ENCODE peak calls at places on chromosomes 13 and 19, in six cellular contexts. V is heart right ventricle; N is CD4-positive, alpha-beta T cell; G is A549; D is PC-3; T is choroid plexus epithelial cell. S is an unnamed sample.
A peak's percentile ranks its signal among the peaks of the same experiment; 100 is the strongest.

GRCh38 chr19:1057185-1057857 is 9.6 kb upstream of the ARHGAP45 start:
- DNase-seq in V (no peak), N (peak; percentile 46), G (peak; percentile 58), D (peak; percentile 19), T (peak; percentile 70), S (no peak)

GRCh38 chr19:1098177-1099051 is 3.2 kb upstream of the POLR2E start:
- DNase-seq in V (peak; percentile 17), N (no peak), G (peak; percentile 82), D (peak; percentile 85), T (no peak), S (no peak)

GRCh38 chr19:40800339-40800996 is 1.5 kb downstream of the EGLN2 start:
- DNase-seq in V (no peak), N (no peak), G (no peak), D (no peak), T (no peak), S (no peak)

GRCh38 chr13:73754727-73755292 is 379.4 kb downstream of the KLF12 start:
- DNase-seq in V (no peak), N (no peak), G (peak; percentile 46), D (peak; percentile 85), T (peak; percentile 86), S (no peak)

GRCh38 chr13:97224544-97225324 is 2.6 kb downstream of the MBNL2 start:
- DNase-seq in V (no peak), N (no peak), G (no peak), D (peak; percentile 71), T (peak; percentile 73), S (no peak)

GRCh38 chr19:5036733-5037681 is 68.1 kb downstream of the KDM4B start:
- DNase-seq in V (peak; percentile 56), N (no peak), G (no peak), D (no peak), T (peak; percentile 72), S (no peak)

GRCh38 chr19:31436121-31436776 is 87.0 kb upstream of the TSHZ3 start:
- DNase-seq in V (no peak), N (no peak), G (no peak), D (no peak), T (peak; percentile 66), S (no peak)

GRCh38 chr13:42924290-42924803 is 67.7 kb downstream of the EPSTI1 start:
- DNase-seq in V (no peak), N (no peak), G (no peak), D (no peak), T (no peak), S (no peak)

GRCh38 chr13:97125810-97126738 is 96.1 kb upstream of the MBNL2 start:
- DNase-seq in V (no peak), N (no peak), G (no peak), D (peak; percentile 61), T (peak; percentile 64), S (no peak)

GRCh38 chr13:45592758-45593157 is 22.8 kb downstream of the ERICH6B start:
- DNase-seq in V (no peak), N (no peak), G (no peak), D (no peak), T (no peak), S (no peak)

GRCh38 chr13:23765531-23765930 is 123.7 kb downstream of the MIPEP start:
- DNase-seq in V (no peak), N (no peak), G (no peak), D (no peak), T (no peak), S (no peak)

GRCh38 chr13:73250061-73250460 is 191.3 kb downstream of the KLF5 start:
- DNase-seq in V (no peak), N (no peak), G (no peak), D (no peak), T (no peak), S (no peak)

GRCh38 chr13:46648166-46648607 is 95.2 kb downstream of the LRCH1 start:
- DNase-seq in V (no peak), N (no peak), G (peak; percentile 33), D (peak; percentile 13), T (peak; percentile 62), S (no peak)

GRCh38 chr19:33879818-33880575 is 83.3 kb downstream of the KCTD15 start:
- DNase-seq in V (peak; percentile 47), N (no peak), G (no peak), D (no peak), T (peak; percentile 35), S (no peak)

GRCh38 chr19:38392707-38393308 is 4.3 kb downstream of the SPRED3 start:
- DNase-seq in V (no peak), N (no peak), G (peak; percentile 79), D (peak; percentile 10), T (peak; percentile 41), S (no peak)

GRCh38 chr19:7529610-7530490 is 5.7 kb upstream of the PNPLA6 start:
- DNase-seq in V (no peak), N (no peak), G (no peak), D (no peak), T (no peak), S (no peak)

GRCh38 chr13:95553614-95554385 is 1.3 kb downstream of the CLDN10 start:
- DNase-seq in V (peak; percentile 13), N (no peak), G (no peak), D (peak; percentile 47), T (no peak), S (no peak)

GRCh38 chr13:33119022-33119735 is 103.0 kb downstream of the KL start:
- DNase-seq in V (no peak), N (no peak), G (no peak), D (no peak), T (peak; percentile 41), S (no peak)

GRCh38 chr19:6888967-6889366 is 1.6 kb downstream of the ADGRE1 start:
- DNase-seq in V (no peak), N (no peak), G (no peak), D (no peak), T (no peak), S (no peak)

GRCh38 chr19:15161028-15161984 is 39.5 kb downstream of the NOTCH3 start:
- DNase-seq in V (no peak), N (no peak), G (peak; percentile 64), D (peak; percentile 51), T (peak; percentile 47), S (no peak)

GRCh38 chr13:99063952-99064351 is 86.1 kb upstream of the DOCK9 start:
- DNase-seq in V (no peak), N (no peak), G (no peak), D (no peak), T (peak; percentile 55), S (no peak)

GRCh38 chr13:112968910-112969691 is at the start of gene MCF2L:
- DNase-seq in V (peak; percentile 50), N (peak; percentile 66), G (peak; percentile 16), D (peak; percentile 45), T (peak; percentile 60), S (peak; percentile 51)
- TF ChIP-seq CTCF in V (peak; percentile 52), N (no peak), G (no peak), D (peak; percentile 24), T (peak; percentile 42), S (no peak)

GRCh38 chr19:18488838-18489626 is 32.8 kb downstream of the ELL start:
- DNase-seq in V (peak; percentile 39), N (no peak), G (peak; percentile 45), D (peak; percentile 30), T (no peak), S (no peak)
- TF ChIP-seq CTCF in V (peak; percentile 50), N (no peak), G (no peak), D (peak; percentile 52), T (peak; percentile 63), S (no peak)

DNA sequence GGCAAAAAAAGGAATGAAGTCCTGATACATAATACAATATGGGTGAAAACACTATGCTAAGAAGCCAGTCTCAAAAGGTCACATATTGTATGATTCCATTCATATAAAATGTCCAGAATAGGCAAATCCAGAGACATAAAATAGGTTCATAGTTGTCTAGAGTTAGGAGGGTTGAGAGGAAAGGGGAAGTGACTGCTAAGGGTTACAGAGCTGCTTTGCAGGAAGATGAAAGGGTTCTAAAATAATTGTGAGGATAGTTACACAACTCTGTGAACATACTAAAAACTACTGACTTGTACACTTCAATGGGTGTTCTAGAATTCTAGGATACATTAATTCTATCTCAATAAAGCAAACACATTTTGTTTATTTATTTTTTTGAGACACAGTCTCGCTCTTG is 25.7 kb downstream of the CAB39L start:
- DNase-seq in V (no peak), N (no peak), G (no peak), D (no peak), T (no peak), S (no peak)
- TF ChIP-seq CTCF in V (no peak), N (no peak), G (no peak), D (no peak), T (no peak), S (no peak)

GRCh38 chr19:12639901-12640613 is 26.5 kb downstream of the MAN2B1 start:
- DNase-seq in V (peak; percentile 81), N (peak; percentile 80), G (peak; percentile 45), D (peak; percentile 64), T (peak; percentile 82), S (peak; percentile 74)
- TF ChIP-seq CTCF in V (peak; percentile 83), N (peak; percentile 97), G (no peak), D (peak; percentile 83), T (peak; percentile 84), S (peak; percentile 74)

GRCh38 chr19:42311612-42312160 is 1.4 kb upstream of the TMEM145 start:
- DNase-seq in V (no peak), N (no peak), G (peak; percentile 71), D (no peak), T (no peak), S (no peak)
- TF ChIP-seq CTCF in V (no peak), N (no peak), G (no peak), D (no peak), T (peak; percentile 22), S (no peak)

GRCh38 chr13:21061077-21061945 is at the start of gene LATS2:
- DNase-seq in V (peak; percentile 97), N (peak; percentile 25), G (peak; percentile 89), D (peak; percentile 94), T (peak; percentile 97), S (peak; percentile 89)
- TF ChIP-seq CTCF in V (peak; percentile 68), N (no peak), G (no peak), D (no peak), T (peak; percentile 20), S (no peak)

DNA sequence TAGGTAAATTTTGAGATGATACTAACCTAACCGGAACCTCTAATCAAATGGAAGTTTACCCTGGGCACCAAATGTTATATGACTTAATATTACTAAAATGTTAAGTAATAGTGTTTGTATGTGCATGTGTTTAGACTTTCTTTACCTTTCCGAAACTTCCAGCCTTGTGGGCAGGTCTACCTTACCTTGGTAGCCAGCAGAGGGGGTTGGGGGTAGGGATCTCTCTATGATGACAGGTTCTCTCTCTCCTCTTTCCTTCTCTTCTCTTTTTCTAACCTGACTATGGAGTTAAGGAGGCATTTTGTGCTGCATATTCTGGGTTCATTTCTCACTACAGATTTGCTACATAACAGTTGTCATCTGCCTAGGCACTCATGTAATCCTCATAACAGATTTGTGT is 6.8 kb upstream of the FRY start:
- DNase-seq in V (no peak), N (no peak), G (no peak), D (no peak), T (no peak), S (no peak)
- TF ChIP-seq CTCF in V (no peak), N (no peak), G (no peak), D (no peak), T (no peak), S (no peak)

S was measured in natural killer cell.